ENCODE peak calls at places on chromosomes 7 and 10, in eight cellular contexts. W, I, O, J, A, T, H and R are unnamed samples.
A peak's percentile ranks its signal among the peaks of the same experiment; 100 is the strongest.

GRCh38 chr10:22374489-22375126 is 29.3 kb downstream of the SPAG6 start:
- DNase-seq in H (no peak), J (no peak), I (no peak), T (no peak), O (no peak), A (no peak), W (no peak), R (no peak)

GRCh38 chr10:10361486-10361885 is 656.2 kb upstream of the CELF2 start:
- DNase-seq in J (no peak), A (no peak), T (no peak), W (no peak), O (no peak), H (no peak), I (no peak), R (no peak)

GRCh38 chr7:1431644-1432380 is 27.5 kb downstream of the MICALL2 start:
- DNase-seq in I (no peak), J (no peak), H (no peak), T (no peak), O (no peak), A (no peak), W (no peak), R (no peak)

GRCh38 chr7:149476791-149477190 is 15.9 kb upstream of the ZNF777 start:
- DNase-seq in O (no peak), H (no peak), J (no peak), W (no peak), A (no peak), I (no peak), T (no peak), R (no peak)

GRCh38 chr10:5606321-5606720 is 60.1 kb downstream of the ASB13 start:
- DNase-seq in O (no peak), W (no peak), T (no peak), J (no peak), H (no peak), A (no peak), I (no peak), R (no peak)

GRCh38 chr10:104337527-104337984 is 709 bp downstream of the ITPRIP start:
- DNase-seq in I (peak; percentile 37), O (peak; percentile 50), T (no peak), H (peak; percentile 39), A (peak; percentile 52), W (no peak), J (no peak), R (peak; percentile 38)

GRCh38 chr10:115092555-115093285 is 445 bp upstream of the ATRNL1 start:
- DNase-seq in I (peak; percentile 27), H (peak; percentile 42), O (peak; percentile 21), W (peak; percentile 29), J (no peak), T (no peak), A (peak; percentile 13), R (peak; percentile 12)

GRCh38 chr7:25854059-25854458 is 297.9 kb upstream of the NFE2L3 start:
- DNase-seq in I (no peak), J (no peak), W (no peak), A (no peak), H (no peak), T (no peak), O (no peak), R (no peak)

GRCh38 chr10:93568105-93568390 is 1.6 kb downstream of the FFAR4 start:
- DNase-seq in T (no peak), I (no peak), J (no peak), W (no peak), A (no peak), H (no peak), O (no peak), R (no peak)

GRCh38 chr10:95770084-95770720 is 14.2 kb downstream of the ENTPD1 start:
- DNase-seq in O (no peak), T (no peak), I (no peak), H (no peak), A (no peak), J (no peak), W (no peak), R (no peak)

GRCh38 chr7:105719395-105719794 is 138.1 kb upstream of the EFCAB10 start:
- DNase-seq in A (peak; percentile 8), W (no peak), T (no peak), H (no peak), I (no peak), O (no peak), J (no peak), R (no peak)

GRCh38 chr7:50502947-50503346 is 52.8 kb upstream of the FIGNL1 start:
- DNase-seq in A (no peak), I (no peak), T (no peak), J (no peak), W (peak; percentile 63), O (no peak), H (peak; percentile 21), R (peak; percentile 8)

GRCh38 chr10:126208736-126209317 is 179.4 kb downstream of the ADAM12 start:
- DNase-seq in A (no peak), O (peak; percentile 67), J (no peak), I (no peak), H (peak; percentile 70), T (no peak), W (no peak), R (no peak)

GRCh38 chr7:1978656-1979590 is 253.8 kb downstream of the MAD1L1 start:
- DNase-seq in T (no peak), O (no peak), H (no peak), J (no peak), A (no peak), W (peak; percentile 11), I (no peak), R (no peak)

GRCh38 chr10:69831231-69831855 is 29.6 kb downstream of the COL13A1 start:
- DNase-seq in J (no peak), I (peak; percentile 42), T (no peak), A (no peak), W (no peak), O (peak; percentile 27), H (peak; percentile 38), R (peak; percentile 41)

GRCh38 chr10:25818751-25819150 is 115.3 kb upstream of the MYO3A start:
- DNase-seq in H (no peak), O (no peak), J (no peak), T (no peak), W (no peak), A (no peak), I (no peak), R (no peak)

GRCh38 chr10:129758591-129759021 is 205.5 kb downstream of the EBF3 start:
- DNase-seq in H (no peak), O (no peak), A (no peak), W (no peak), T (no peak), J (peak; percentile 32), I (no peak), R (no peak)

GRCh38 chr7:12431886-12432285 is 28.2 kb upstream of the VWDE start:
- DNase-seq in T (no peak), O (no peak), J (no peak), A (no peak), H (no peak), W (no peak), I (peak; percentile 53), R (no peak)

GRCh38 chr7:12436126-12436525 is 32.5 kb upstream of the VWDE start:
- DNase-seq in I (no peak), J (no peak), O (no peak), T (no peak), W (no peak), H (no peak), A (no peak), R (no peak)

GRCh38 chr7:12436896-12437535 is 33.4 kb upstream of the VWDE start:
- DNase-seq in T (no peak), O (no peak), W (no peak), J (no peak), I (peak; percentile 68), A (peak; percentile 6), H (peak; percentile 65), R (peak; percentile 9)

GRCh38 chr7:12434012-12434642 is 30.5 kb upstream of the VWDE start:
- DNase-seq in H (no peak), I (no peak), W (no peak), O (no peak), A (no peak), J (no peak), T (no peak), R (no peak)
- TF ChIP-seq CTCF in H (no peak), I (peak; percentile 50), W (peak; percentile 10), O (peak; percentile 36), A (peak; percentile 24), J (peak; percentile 54), T (peak; percentile 39), R (peak; percentile 39)

GRCh38 chr7:64463636-64464375 is 99.1 kb downstream of the ZNF680 start:
- DNase-seq in O (peak; percentile 43), W (peak; percentile 70), A (peak; percentile 58), H (peak; percentile 70), T (peak; percentile 7), J (peak; percentile 67), I (peak; percentile 4), R (peak; percentile 58)
- TF ChIP-seq CTCF in O (no peak), W (no peak), A (no peak), H (no peak), T (no peak), J (no peak), I (no peak), R (no peak)

GRCh38 chr7:130277763-130278643 is 11.3 kb downstream of the CPA2 start:
- DNase-seq in I (peak; percentile 69), T (peak; percentile 29), W (peak; percentile 41), A (peak; percentile 79), O (peak; percentile 79), J (no peak), H (peak; percentile 70), R (peak; percentile 75)
- TF ChIP-seq CTCF in I (peak; percentile 57), T (peak; percentile 71), W (peak; percentile 53), A (peak; percentile 60), O (peak; percentile 67), J (peak; percentile 71), H (peak; percentile 61), R (peak; percentile 76)

GRCh38 chr10:53006663-53007610 is 234.4 kb upstream of the MBL2 start:
- DNase-seq in O (no peak), T (no peak), I (no peak), A (no peak), H (no peak), W (no peak), J (no peak), R (no peak)

GRCh38 chr10:52999681-53000080 is 227.1 kb upstream of the MBL2 start:
- DNase-seq in O (no peak), J (no peak), W (no peak), A (no peak), I (no peak), H (no peak), T (no peak), R (no peak)

GRCh38 chr10:53005612-53006325 is 233.2 kb upstream of the MBL2 start:
- DNase-seq in H (no peak), I (no peak), A (no peak), O (no peak), J (no peak), W (no peak), T (no peak), R (no peak)

GRCh38 chr10:52999258-52999657 is 226.7 kb upstream of the MBL2 start:
- DNase-seq in O (no peak), I (no peak), W (no peak), T (no peak), A (no peak), H (no peak), J (no peak), R (no peak)

GRCh38 chr10:53003094-53003493 is 230.5 kb upstream of the MBL2 start:
- DNase-seq in W (no peak), A (no peak), I (no peak), H (no peak), T (no peak), J (no peak), O (no peak), R (no peak)
- TF ChIP-seq CTCF in W (no peak), A (no peak), I (no peak), H (no peak), T (no peak), J (no peak), O (no peak), R (no peak)

GRCh38 chr7:154789404-154789803 is 213.5 kb downstream of the PAXIP1 start:
- DNase-seq in W (no peak), T (no peak), I (no peak), O (no peak), A (no peak), J (no peak), H (no peak), R (no peak)
- TF ChIP-seq CTCF in W (no peak), T (no peak), I (no peak), O (no peak), A (no peak), J (no peak), H (no peak), R (no peak)